ENCODE peak calls at places on chromosomes 13 and 19, in four cellular contexts. P is neural progenitor cell, O is stomach, G is mesothelial cell of epicardium. K is an unnamed sample.

GRCh38 chr19:43501661-43502418 is 2.7 kb downstream of the PHLDB3 start:
- DNase-seq in O (no peak), P (peak), G (no peak), K (no peak)

GRCh38 chr19:736125-736524 is 14.8 kb upstream of the MISP start:
- DNase-seq in O (no peak), P (no peak), G (no peak), K (no peak)

GRCh38 chr19:41916033-41916424 is 12.2 kb downstream of the ERFL start:
- DNase-seq in O (no peak), P (no peak), G (no peak), K (no peak)

GRCh38 chr19:47047272-47047930 is 1.0 kb downstream of the TMEM160 start:
- DNase-seq in G (no peak), O (no peak), P (no peak), K (no peak)

GRCh38 chr19:55352040-55352439 is 2.5 kb downstream of the COX6B2 start:
- DNase-seq in P (no peak), O (no peak), G (no peak), K (no peak)

GRCh38 chr19:38391911-38392464 is 3.5 kb downstream of the SPRED3 start:
- DNase-seq in P (no peak), G (no peak), O (no peak), K (no peak)

GRCh38 chr19:35281303-35281702 is 1.0 kb upstream of the HAMP start:
- DNase-seq in O (no peak), P (no peak), G (no peak), K (no peak)

GRCh38 chr19:46634045-46634655 is 1.9 kb downstream of the GNG8 start:
- DNase-seq in G (peak), P (peak), O (peak), K (peak)

GRCh38 chr19:1424182-1424955 is 13.8 kb upstream of the RPS15 start:
- DNase-seq in O (no peak), G (no peak), P (no peak), K (no peak)

GRCh38 chr13:51805313-51805712 is 1.4 kb upstream of the DHRS12 start:
- DNase-seq in O (no peak), P (no peak), G (no peak), K (no peak)

GRCh38 chr13:51588406-51588949 is 4.2 kb downstream of the WDFY2 start:
- DNase-seq in O (no peak), G (no peak), P (peak), K (no peak)

GRCh38 chr13:36163809-36164308 is 32.7 kb upstream of the DCLK1 start:
- DNase-seq in P (no peak), G (no peak), O (peak), K (peak)

GRCh38 chr19:1938071-1938470 is 2.9 kb upstream of the CSNK1G2 start:
- DNase-seq in G (no peak), O (no peak), P (no peak), K (no peak)

GRCh38 chr19:3849092-3849491 is 19.7 kb downstream of the ZFR2 start:
- DNase-seq in O (peak), G (no peak), P (peak), K (no peak)

GRCh38 chr13:28251462-28251861 is 113.1 kb downstream of the PAN3 start:
- DNase-seq in G (no peak), O (no peak), P (no peak), K (no peak)

GRCh38 chr13:106129273-106129672 is 406.2 kb downstream of the EFNB2 start:
- DNase-seq in G (no peak), O (no peak), P (no peak), K (no peak)

GRCh38 chr19:15368051-15368632 is 11.4 kb downstream of the AKAP8 start:
- DNase-seq in P (no peak), O (no peak), G (no peak), K (no peak)

GRCh38 chr19:18112989-18113478 is 15.5 kb downstream of the MAST3 start:
- DNase-seq in P (peak), O (peak), G (peak), K (peak)

GRCh38 chr13:46475586-46475991 is 77.4 kb upstream of the LRCH1 start:
- DNase-seq in O (no peak), P (no peak), G (no peak), K (no peak)

GRCh38 chr13:51585234-51585672 is 991 bp downstream of the WDFY2 start:
- DNase-seq in G (no peak), P (no peak), O (no peak), K (no peak)

GRCh38 chr19:36140289-36141038 is 598 bp downstream of the CAPNS1 start:
- DNase-seq in P (peak), O (peak), G (no peak), K (no peak)

GRCh38 chr19:10228925-10229324 is 2.2 kb downstream of the S1PR2 start:
- DNase-seq in G (no peak), O (no peak), P (peak), K (no peak)

GRCh38 chr13:94196426-94196825 is 283.1 kb downstream of the DCT start:
- DNase-seq in G (no peak), P (no peak), O (no peak), K (no peak)

GRCh38 chr19:49749055-49749716 is 13.9 kb downstream of the TSKS start:
- DNase-seq in P (no peak), O (no peak), G (no peak), K (no peak)

GRCh38 chr19:46731007-46731501 is 14.1 kb upstream of the PRKD2 start:
- DNase-seq in P (no peak), G (no peak), O (peak), K (no peak)

GRCh38 chr13:113349050-113349449 is 14.9 kb downstream of the GRTP1 start:
- DNase-seq in P (no peak), G (no peak), O (no peak), K (no peak)

GRCh38 chr13:102905905-102906304 is 60.1 kb downstream of the ERCC5 start:
- DNase-seq in O (no peak), P (no peak), G (no peak), K (no peak)

GRCh38 chr19:16779539-16780163 is 49.5 kb upstream of the SIN3B start:
- DNase-seq in G (no peak), O (no peak), P (no peak), K (no peak)

GRCh38 chr13:79659161-79659560 is 178.2 kb downstream of the NDFIP2 start:
- DNase-seq in G (no peak), O (no peak), P (peak), K (no peak)

GRCh38 chr13:28657784-28658538 is 969 bp upstream of the POMP start:
- DNase-seq in P (peak), O (no peak), G (no peak), K (no peak)

GRCh38 chr19:49488863-49489537 is 1.6 kb downstream of the RPL13A start:
- DNase-seq in P (peak), O (no peak), G (no peak), K (no peak)

GRCh38 chr19:17522988-17523872 is 11.8 kb downstream of the PGLS start:
- DNase-seq in G (no peak), O (peak), P (no peak), K (no peak)

GRCh38 chr19:6098574-6098973 is 11.7 kb downstream of the RFX2 start:
- DNase-seq in P (no peak), O (no peak), G (no peak), K (no peak)

GRCh38 chr13:78131811-78132210 is 213.2 kb upstream of the EDNRB start:
- DNase-seq in O (no peak), G (no peak), P (no peak), K (no peak)

GRCh38 chr19:29040951-29041350 is 172.0 kb downstream of the UQCRFS1 start:
- DNase-seq in O (no peak), G (no peak), P (peak), K (no peak)

GRCh38 chr19:801861-802496 is 4.7 kb downstream of the PTBP1 start:
- DNase-seq in G (no peak), P (no peak), O (peak), K (no peak)

GRCh38 chr13:50366488-50367174 is 351.4 kb downstream of the KCNRG start:
- DNase-seq in G (no peak), P (no peak), O (no peak), K (no peak)

GRCh38 chr19:34269489-34269888 is 15.1 kb downstream of the GARRE1 start:
- DNase-seq in O (no peak), P (no peak), G (no peak), K (no peak)

GRCh38 chr13:99582511-99582910 is 81.2 kb downstream of the TM9SF2 start:
- DNase-seq in O (no peak), G (no peak), P (no peak), K (no peak)

GRCh38 chr13:99572921-99573320 is 71.6 kb downstream of the TM9SF2 start:
- DNase-seq in P (no peak), O (no peak), G (no peak), K (no peak)

GRCh38 chr13:99575376-99575775 is 74.1 kb downstream of the TM9SF2 start:
- DNase-seq in P (no peak), G (no peak), O (no peak), K (no peak)

GRCh38 chr13:99580500-99581268 is 79.4 kb downstream of the TM9SF2 start:
- DNase-seq in O (no peak), G (no peak), P (no peak), K (no peak)

DNA sequence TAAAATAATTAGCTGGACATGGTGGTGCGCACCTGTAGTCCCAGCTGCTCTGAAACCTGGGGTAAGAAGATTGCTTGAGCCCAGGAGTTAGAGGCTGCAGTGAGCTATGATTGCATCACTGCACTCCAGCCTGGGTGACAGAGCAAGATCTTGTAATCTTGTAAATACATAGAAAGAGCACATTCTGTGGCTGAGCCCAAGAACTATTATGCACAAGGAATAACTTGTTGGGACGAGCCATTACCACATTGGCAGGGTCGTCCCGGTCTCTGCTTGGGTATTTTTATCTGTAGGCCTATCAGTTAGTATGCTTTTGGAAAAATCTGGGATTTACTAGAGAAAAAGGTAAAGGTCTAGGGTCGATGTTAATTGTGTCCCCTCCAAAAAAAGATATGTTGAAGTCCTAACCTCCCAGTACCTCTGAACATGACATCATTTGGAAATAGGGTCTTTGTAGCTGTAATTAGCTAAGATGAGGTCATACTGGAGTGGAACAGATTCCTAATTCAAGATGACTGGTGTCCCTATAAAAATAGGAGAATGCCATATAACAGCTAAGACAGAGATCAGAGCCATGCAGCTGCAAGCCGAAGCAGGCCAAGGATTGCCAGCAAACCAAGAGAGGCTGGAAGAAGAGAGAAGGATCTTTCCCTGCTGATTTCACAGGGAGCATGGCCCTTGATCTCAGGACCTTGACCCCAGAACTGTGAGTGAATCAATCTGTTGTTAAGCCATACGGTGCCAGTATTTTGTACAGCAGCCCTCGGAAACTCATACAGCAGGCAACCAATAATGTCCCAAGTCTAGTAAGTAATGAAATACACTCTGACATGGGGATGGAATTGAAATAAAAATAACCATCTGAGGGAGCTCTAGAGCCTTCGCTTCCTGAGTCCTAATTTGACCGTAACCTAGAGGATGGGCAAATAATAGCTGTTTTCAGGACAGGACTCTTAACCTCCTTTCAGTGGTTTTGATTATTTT is 77.0 kb downstream of the TM9SF2 start:
- DNase-seq in O (no peak), G (no peak), P (no peak), K (no peak)
- TF ChIP-seq CTCF in O (no peak), G (no peak), P (peak), K (peak)

GRCh38 chr13:45121421-45121820 is 1.1 kb downstream of the GTF2F2 start:
- DNase-seq in P (peak), G (no peak), O (no peak), K (no peak)
- TF ChIP-seq CTCF in P (peak), G (no peak), O (no peak), K (peak)

DNA sequence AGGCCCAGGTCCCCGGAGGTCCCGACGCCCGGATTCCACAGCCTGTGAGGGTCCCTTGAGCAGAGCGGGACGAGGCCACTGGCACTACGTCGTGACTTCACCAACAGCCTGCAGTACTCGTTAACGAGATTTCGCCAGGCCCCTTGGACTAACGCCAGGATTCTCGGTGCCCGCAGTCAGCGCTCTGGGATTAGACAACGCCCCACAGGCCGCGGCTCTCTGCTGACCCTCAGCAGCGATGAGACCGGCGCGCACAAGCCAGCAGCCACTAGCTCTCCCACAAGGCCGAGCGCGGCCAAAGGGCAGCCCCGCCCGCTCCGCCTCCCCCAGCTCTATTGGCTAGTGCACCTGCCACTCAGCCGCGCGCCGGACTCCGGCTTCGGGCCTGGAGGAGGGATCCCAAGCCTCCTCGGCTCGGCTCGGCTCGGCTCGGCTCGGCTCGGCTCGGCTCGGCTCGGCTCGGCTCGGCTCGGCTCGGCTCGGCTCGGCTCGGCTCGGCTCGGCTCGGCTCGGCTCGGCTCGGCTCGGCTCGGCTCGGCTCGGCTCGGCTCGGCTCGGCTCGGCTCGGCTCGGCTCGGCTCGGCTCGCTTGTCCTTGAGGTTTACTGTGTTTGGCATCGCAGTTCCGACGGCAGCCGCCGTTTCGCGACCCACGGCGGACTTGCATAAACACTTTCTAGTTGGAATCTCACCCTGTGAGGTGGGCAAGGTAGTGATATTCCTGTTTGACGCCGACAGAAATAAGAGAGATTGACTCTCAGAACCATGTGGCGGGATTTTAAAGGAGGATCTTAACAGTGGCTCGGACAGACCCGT is 231.7 kb upstream of the SERP2 start:
- DNase-seq in G (peak), O (peak), P (peak), K (peak)
- TF ChIP-seq CTCF in G (no peak), O (no peak), P (no peak), K (no peak)

DNA sequence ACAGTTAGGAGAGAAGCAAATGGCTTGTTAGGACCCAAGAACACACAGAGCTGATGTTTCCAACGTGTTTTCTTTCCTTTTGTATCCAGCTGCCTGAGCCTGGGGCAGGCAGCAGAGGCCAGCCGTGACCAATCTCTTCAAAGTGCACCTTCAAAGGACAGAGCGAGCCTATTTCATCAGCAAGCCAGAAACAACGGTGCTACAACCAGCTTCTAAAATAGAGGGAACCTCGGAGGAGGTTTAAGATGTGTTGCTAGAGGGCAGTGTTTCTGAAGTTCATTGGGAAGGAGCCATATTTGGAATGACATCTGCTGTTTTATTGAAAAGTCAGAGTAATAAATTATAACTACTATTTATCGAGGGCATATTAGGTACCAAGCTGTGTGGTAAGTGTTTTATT is 56.2 kb upstream of the RFC3 start:
- DNase-seq in O (no peak), P (peak), G (no peak), K (no peak)
- TF ChIP-seq CTCF in O (no peak), P (peak), G (no peak), K (peak)

DNA sequence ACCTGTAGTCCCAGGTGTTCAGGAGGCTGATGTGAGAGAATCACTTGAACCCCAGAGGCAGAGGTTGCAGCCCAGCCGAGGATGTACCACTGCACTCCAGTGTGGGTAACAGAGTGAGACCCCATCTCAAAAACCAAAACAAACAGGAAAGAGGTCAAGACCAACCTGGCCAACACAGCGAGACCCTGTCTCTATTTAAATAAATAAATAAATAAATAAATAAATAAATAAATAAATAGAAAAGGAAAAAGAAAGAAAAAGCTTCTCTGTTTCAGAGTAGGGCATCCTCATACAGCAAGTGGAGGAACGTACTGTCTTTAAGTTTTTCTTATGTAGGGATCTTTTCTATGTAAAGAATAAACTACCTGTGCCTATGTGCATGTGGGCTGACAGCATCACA is 2.3 kb downstream of the ZNF700 start:
- DNase-seq in O (no peak), P (no peak), G (no peak), K (no peak)
- TF ChIP-seq CTCF in O (no peak), P (no peak), G (no peak), K (no peak)

K was measured in osteocyte.